ENCODE peak calls at places on chromosome 20, in seven cellular contexts. X is lower lobe of right lung; L is C1 segment of cervical spinal cord; W is NCI-H2029 treated with DMSO at 0.1 percent for 48 hours; H is nucleus accumbens; Q is stimulated activated CD8-positive, alpha-beta memory T cell treated with anti-CD3 and anti-CD28 coated beads, Interleukin-15, amount 100 ng/mL, for 1 hour; C is memory B cell. Z is an unnamed sample.

GRCh38 chr20:62910777-62911497 is 15.4 kb downstream of the DIDO1 start:
- DNase-seq in Q (no peak), W (no peak), X (peak), L (no peak), C (no peak), H (no peak), Z (no peak)

GRCh38 chr20:52500150-52500549 is 308.6 kb upstream of the ZFP64 start:
- DNase-seq in H (no peak), L (no peak), W (no peak), X (no peak), Q (no peak), C (no peak), Z (peak)

GRCh38 chr20:53447271-53447670 is 146.4 kb downstream of the ZNF217 start:
- DNase-seq in X (no peak), Q (no peak), L (no peak), W (no peak), C (no peak), H (no peak), Z (no peak)

GRCh38 chr20:36768768-36769430 is 4.7 kb downstream of the DSN1 start:
- DNase-seq in W (no peak), H (no peak), Q (no peak), C (no peak), L (no peak), X (no peak), Z (no peak)

GRCh38 chr20:22374066-22374465 is 210.3 kb downstream of the FOXA2 start:
- DNase-seq in X (no peak), C (no peak), H (no peak), W (no peak), L (no peak), Q (no peak), Z (no peak)

GRCh38 chr20:47262365-47263013 is 94.0 kb downstream of the ZMYND8 start:
- DNase-seq in Q (no peak), L (no peak), C (peak), X (no peak), W (no peak), H (no peak), Z (no peak)

GRCh38 chr20:15278041-15278440 is 940.6 kb upstream of the FLRT3 start:
- DNase-seq in L (no peak), Q (no peak), X (no peak), C (no peak), W (no peak), H (no peak), Z (no peak)

GRCh38 chr20:57632286-57632685 is 12.1 kb upstream of the ZBP1 start:
- DNase-seq in X (no peak), L (no peak), W (no peak), C (no peak), Q (no peak), H (no peak), Z (no peak)

GRCh38 chr20:21208999-21209398 is 83.1 kb downstream of the KIZ start:
- DNase-seq in X (no peak), L (no peak), W (no peak), H (no peak), Q (no peak), C (no peak), Z (no peak)

Z was measured in midbrain.